ENCODE peak calls at places on chromosomes 11 and 22, in seven cellular contexts. One of them, this sample, is unnamed.

GRCh38 chr22:46389081-46389480 is 53.6 kb downstream of the TRMU start:
- DNase-seq in HCT116: no peak
- DNase-seq in PC-3: no peak
- DNase-seq in GM23248: no peak
- DNase-seq in GM23338: no peak
- DNase-seq in MM.1S: no peak
- DNase-seq in PC-9: no peak
- DNase-seq in this sample: no peak

GRCh38 chr11:122779047-122779629 is 59.2 kb upstream of the CRTAM start:
- DNase-seq in HCT116: no peak
- DNase-seq in PC-3: no peak
- DNase-seq in GM23248: no peak
- DNase-seq in GM23338: no peak
- DNase-seq in MM.1S: no peak
- DNase-seq in PC-9: peak; percentile 41
- DNase-seq in this sample: no peak

GRCh38 chr11:5380740-5381342 is 2.8 kb upstream of the OR51M1 start:
- DNase-seq in HCT116: peak; percentile 36
- DNase-seq in PC-3: peak; percentile 65
- DNase-seq in GM23248: peak; percentile 77
- DNase-seq in GM23338: peak; percentile 89
- DNase-seq in MM.1S: peak; percentile 60
- DNase-seq in PC-9: peak; percentile 23
- DNase-seq in this sample: peak; percentile 79

GRCh38 chr11:80873309-80873999 is 1432.6 kb upstream of the TENM4 start:
- DNase-seq in HCT116: no peak
- DNase-seq in PC-3: peak; percentile 69
- DNase-seq in GM23248: peak; percentile 29
- DNase-seq in GM23338: no peak
- DNase-seq in MM.1S: no peak
- DNase-seq in PC-9: peak; percentile 14
- DNase-seq in this sample: peak; percentile 26

GRCh38 chr11:65640483-65641207 is 2.7 kb downstream of the SIPA1 start:
- DNase-seq in HCT116: no peak
- DNase-seq in PC-3: no peak
- DNase-seq in GM23248: no peak
- DNase-seq in GM23338: no peak
- DNase-seq in MM.1S: no peak
- DNase-seq in PC-9: no peak
- DNase-seq in this sample: no peak

GRCh38 chr11:116691779-116692178 is 81.0 kb downstream of the BUD13 start:
- DNase-seq in HCT116: peak; percentile 6
- DNase-seq in PC-3: peak; percentile 66
- DNase-seq in GM23248: peak; percentile 52
- DNase-seq in GM23338: peak; percentile 86
- DNase-seq in MM.1S: peak; percentile 46
- DNase-seq in PC-9: peak; percentile 44
- DNase-seq in this sample: peak; percentile 68

GRCh38 chr11:57476883-57477506 is 16.7 kb downstream of the RTN4RL2 start:
- DNase-seq in HCT116: no peak
- DNase-seq in PC-3: peak; percentile 66
- DNase-seq in GM23248: peak; percentile 26
- DNase-seq in GM23338: peak; percentile 73
- DNase-seq in MM.1S: peak; percentile 59
- DNase-seq in PC-9: peak; percentile 79
- DNase-seq in this sample: peak; percentile 69

GRCh38 chr11:119779195-119780071 is 50.4 kb upstream of the NECTIN1 start:
- DNase-seq in HCT116: no peak
- DNase-seq in PC-3: no peak
- DNase-seq in GM23248: no peak
- DNase-seq in GM23338: no peak
- DNase-seq in MM.1S: no peak
- DNase-seq in PC-9: no peak
- DNase-seq in this sample: no peak

GRCh38 chr22:32482708-32483107 is 8.1 kb downstream of the FBXO7 start:
- DNase-seq in HCT116: no peak
- DNase-seq in PC-3: peak; percentile 25
- DNase-seq in GM23248: peak; percentile 25
- DNase-seq in GM23338: no peak
- DNase-seq in MM.1S: no peak
- DNase-seq in PC-9: no peak
- DNase-seq in this sample: no peak

GRCh38 chr22:45276507-45276906 is 8.2 kb upstream of the UPK3A start:
- DNase-seq in HCT116: no peak
- DNase-seq in PC-3: no peak
- DNase-seq in GM23248: no peak
- DNase-seq in GM23338: no peak
- DNase-seq in MM.1S: no peak
- DNase-seq in PC-9: no peak
- DNase-seq in this sample: no peak

GRCh38 chr22:41832553-41833368 is at the start of gene SREBF2:
- DNase-seq in HCT116: peak; percentile 99
- DNase-seq in PC-3: peak; percentile 97
- DNase-seq in GM23248: peak; percentile 99
- DNase-seq in GM23338: peak; percentile 100
- DNase-seq in MM.1S: peak; percentile 100
- DNase-seq in PC-9: peak; percentile 100
- DNase-seq in this sample: peak; percentile 100

GRCh38 chr11:93487032-93487483 is 56.1 kb downstream of the SMCO4 start:
- DNase-seq in HCT116: no peak
- DNase-seq in PC-3: no peak
- DNase-seq in GM23248: no peak
- DNase-seq in GM23338: no peak
- DNase-seq in MM.1S: no peak
- DNase-seq in PC-9: no peak
- DNase-seq in this sample: peak; percentile 67

GRCh38 chr11:33930317-33931021 is 38.6 kb upstream of the LMO2 start:
- DNase-seq in HCT116: no peak
- DNase-seq in PC-3: no peak
- DNase-seq in GM23248: peak; percentile 66
- DNase-seq in GM23338: no peak
- DNase-seq in MM.1S: no peak
- DNase-seq in PC-9: no peak
- DNase-seq in this sample: no peak

GRCh38 chr11:2131371-2132228 is 7.6 kb downstream of the IGF2 start:
- DNase-seq in HCT116: no peak
- DNase-seq in PC-3: no peak
- DNase-seq in GM23248: no peak
- DNase-seq in GM23338: no peak
- DNase-seq in MM.1S: no peak
- DNase-seq in PC-9: no peak
- DNase-seq in this sample: no peak

GRCh38 chr11:65059959-65060824 is 1.8 kb upstream of the NAALADL1 start:
- DNase-seq in HCT116: no peak
- DNase-seq in PC-3: no peak
- DNase-seq in GM23248: peak; percentile 20
- DNase-seq in GM23338: no peak
- DNase-seq in MM.1S: no peak
- DNase-seq in PC-9: no peak
- DNase-seq in this sample: no peak

GRCh38 chr22:24525416-24526037 is 29.4 kb downstream of the GUCD1 start:
- DNase-seq in HCT116: peak; percentile 54
- DNase-seq in PC-3: peak; percentile 62
- DNase-seq in GM23248: peak; percentile 74
- DNase-seq in GM23338: peak; percentile 92
- DNase-seq in MM.1S: peak; percentile 86
- DNase-seq in PC-9: peak; percentile 66
- DNase-seq in this sample: peak; percentile 83

GRCh38 chr11:45298718-45299117 is 12.6 kb upstream of the SYT13 start:
- DNase-seq in HCT116: no peak
- DNase-seq in PC-3: no peak
- DNase-seq in GM23248: no peak
- DNase-seq in GM23338: peak; percentile 83
- DNase-seq in MM.1S: no peak
- DNase-seq in PC-9: no peak
- DNase-seq in this sample: no peak

GRCh38 chr11:29534831-29535230 is 482.0 kb downstream of the KCNA4 start:
- DNase-seq in HCT116: no peak
- DNase-seq in PC-3: peak; percentile 21
- DNase-seq in GM23248: peak; percentile 63
- DNase-seq in GM23338: no peak
- DNase-seq in MM.1S: no peak
- DNase-seq in PC-9: no peak
- DNase-seq in this sample: no peak

GRCh38 chr11:725624-726202 is 19.7 kb downstream of the EPS8L2 start:
- DNase-seq in HCT116: no peak
- DNase-seq in PC-3: no peak
- DNase-seq in GM23248: no peak
- DNase-seq in GM23338: peak; percentile 63
- DNase-seq in MM.1S: peak; percentile 28
- DNase-seq in PC-9: no peak
- DNase-seq in this sample: peak; percentile 16

GRCh38 chr22:42080287-42080686 is 787 bp downstream of the SMDT1 start:
- DNase-seq in HCT116: no peak
- DNase-seq in PC-3: peak; percentile 8
- DNase-seq in GM23248: peak; percentile 77
- DNase-seq in GM23338: peak; percentile 53
- DNase-seq in MM.1S: peak; percentile 16
- DNase-seq in PC-9: peak; percentile 14
- DNase-seq in this sample: peak; percentile 63

GRCh38 chr11:45795379-45795778 is 9.6 kb upstream of the SLC35C1 start:
- DNase-seq in HCT116: no peak
- DNase-seq in PC-3: no peak
- DNase-seq in GM23248: no peak
- DNase-seq in GM23338: no peak
- DNase-seq in MM.1S: no peak
- DNase-seq in PC-9: no peak
- DNase-seq in this sample: no peak

GRCh38 chr22:40120783-40121182 is 56.9 kb upstream of the TNRC6B start:
- DNase-seq in HCT116: no peak
- DNase-seq in PC-3: no peak
- DNase-seq in GM23248: peak; percentile 17
- DNase-seq in GM23338: no peak
- DNase-seq in MM.1S: no peak
- DNase-seq in PC-9: no peak
- DNase-seq in this sample: no peak

GRCh38 chr11:35844579-35844978 is 99.3 kb upstream of the LDLRAD3 start:
- DNase-seq in HCT116: no peak
- DNase-seq in PC-3: no peak
- DNase-seq in GM23248: no peak
- DNase-seq in GM23338: no peak
- DNase-seq in MM.1S: no peak
- DNase-seq in PC-9: no peak
- DNase-seq in this sample: no peak
- H3K4me2 ChIP-seq in HCT116: no peak overlapping the region
- H3K4me2 ChIP-seq in PC-3: no peak overlapping the region
- H3K4me2 ChIP-seq in GM23248: no peak overlapping the region
- H3K4me2 ChIP-seq in GM23338: no peak overlapping the region
- H3K4me2 ChIP-seq in MM.1S: no peak overlapping the region
- H3K4me2 ChIP-seq in PC-9: no peak overlapping the region
- H3K4me2 ChIP-seq in this sample: no peak overlapping the region

GRCh38 chr11:133917921-133918605 is 38.7 kb downstream of the IGSF9B start:
- DNase-seq in HCT116: no peak
- DNase-seq in PC-3: no peak
- DNase-seq in GM23248: no peak
- DNase-seq in GM23338: peak; percentile 66
- DNase-seq in MM.1S: no peak
- DNase-seq in PC-9: no peak
- DNase-seq in this sample: no peak
- TF ChIP-seq EZH2 in HCT116: no peak
- TF ChIP-seq EZH2 in PC-3: no peak
- TF ChIP-seq EZH2 in GM23248: no peak
- TF ChIP-seq EZH2 in GM23338: no peak
- TF ChIP-seq EZH2 in MM.1S: no peak
- TF ChIP-seq EZH2 in PC-9: no peak
- TF ChIP-seq EZH2 in this sample: no peak

DNA sequence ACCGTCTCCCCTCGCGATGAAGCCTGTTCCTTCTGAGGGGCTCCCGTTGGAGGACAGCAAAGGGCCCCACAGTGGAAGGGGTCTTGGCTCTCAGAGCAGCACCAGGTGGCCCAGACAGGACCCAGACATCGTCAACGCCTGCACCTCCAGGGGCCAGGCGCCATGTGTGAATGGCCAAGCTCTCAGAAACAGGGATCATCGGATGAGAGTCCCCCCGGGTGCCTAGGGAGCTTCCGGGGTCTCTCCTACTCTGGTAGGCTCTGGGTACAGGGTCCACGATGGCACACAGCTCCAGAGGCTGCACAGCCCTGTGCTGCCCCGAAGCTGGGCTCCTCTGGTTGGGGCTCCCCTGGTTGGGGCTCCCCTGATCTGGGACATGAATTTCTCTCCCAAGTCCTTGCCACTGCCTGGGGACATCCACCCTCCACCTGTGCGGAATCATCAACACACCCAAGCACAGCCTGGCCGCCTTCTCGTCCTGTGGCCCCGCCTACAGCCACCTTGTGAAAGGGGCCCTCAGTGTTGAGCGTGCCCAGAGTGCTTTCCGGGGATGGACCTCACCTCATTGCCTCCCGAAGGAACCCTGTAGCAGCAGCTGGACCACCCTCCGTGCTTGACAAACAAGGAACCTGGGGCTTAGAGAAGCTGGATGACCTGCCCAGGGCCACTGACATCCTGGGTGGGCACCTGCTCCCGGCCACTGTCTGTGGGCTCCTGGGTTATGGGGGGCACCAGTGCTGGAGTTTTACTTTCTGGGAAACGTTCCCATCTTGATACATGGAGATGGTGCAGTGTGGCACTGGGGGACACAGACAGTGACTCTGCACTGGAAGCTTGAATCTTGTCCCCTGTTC is 928.9 kb downstream of the BRD1 start:
- DNase-seq in HCT116: no peak
- DNase-seq in PC-3: no peak
- DNase-seq in GM23248: no peak
- DNase-seq in GM23338: no peak
- DNase-seq in MM.1S: no peak
- DNase-seq in PC-9: no peak
- DNase-seq in this sample: no peak
- H3K9me2 ChIP-seq in HCT116: no peaks in the 10 kb centered on the region
- H3K9me2 ChIP-seq in PC-3: no peaks in the 10 kb centered on the region
- H3K9me2 ChIP-seq in GM23248: no peaks in the 10 kb centered on the region
- H3K9me2 ChIP-seq in GM23338: no peaks in the 10 kb centered on the region
- H3K9me2 ChIP-seq in MM.1S: no peaks in the 10 kb centered on the region
- H3K9me2 ChIP-seq in PC-9: no peaks in the 10 kb centered on the region
- H3K9me2 ChIP-seq in this sample: no peaks in the 10 kb centered on the region

DNA sequence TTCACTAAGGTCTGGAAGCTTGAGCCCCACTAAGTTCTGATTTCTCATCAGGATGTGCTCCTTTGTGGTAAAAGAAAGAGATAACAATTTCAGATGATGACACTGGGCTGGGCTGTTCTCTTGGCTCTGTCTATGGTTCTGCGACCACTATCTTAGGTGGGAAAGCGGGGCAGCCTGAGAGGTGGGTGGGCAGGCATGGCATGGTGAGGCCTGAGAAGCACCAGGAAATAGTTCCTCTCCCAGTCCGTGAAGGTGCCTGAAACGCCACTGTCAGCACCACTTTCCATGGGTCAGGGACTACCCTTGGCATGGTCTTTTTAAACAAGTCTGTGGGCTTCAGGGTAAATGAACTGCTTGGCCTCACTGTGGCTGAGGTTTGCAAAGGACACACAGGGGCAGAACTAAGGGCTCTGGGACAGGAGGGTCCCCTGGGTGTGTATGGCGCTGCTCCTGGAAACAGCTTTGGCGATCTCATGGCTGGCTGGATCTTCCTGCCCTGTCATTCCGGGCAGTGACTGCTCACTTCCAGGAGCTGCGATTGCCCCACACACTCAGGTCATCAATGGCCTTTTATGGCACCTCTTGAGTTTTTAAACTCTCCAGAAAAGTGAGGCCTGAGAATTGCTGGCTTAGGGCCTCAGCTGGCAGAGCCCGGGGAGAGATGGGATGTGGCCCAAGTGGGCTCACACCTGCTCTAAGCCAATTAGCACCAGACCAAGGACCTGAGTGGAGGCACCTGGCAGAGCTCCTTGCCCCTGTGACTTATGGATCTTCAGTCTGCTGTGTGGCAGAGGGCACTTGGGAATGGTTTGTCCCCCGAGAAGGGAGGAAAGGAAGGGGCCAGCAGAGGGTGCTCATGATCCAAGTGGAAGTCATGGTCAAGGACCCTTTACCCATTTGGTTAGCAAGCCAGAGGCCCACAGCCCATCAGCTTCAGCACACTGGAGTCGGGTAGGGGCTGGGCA is 55.6 kb upstream of the LYVE1 start:
- DNase-seq in HCT116: peak; percentile 43
- DNase-seq in PC-3: peak; percentile 47
- DNase-seq in GM23248: peak; percentile 22
- DNase-seq in GM23338: peak; percentile 83
- DNase-seq in MM.1S: peak; percentile 44
- DNase-seq in PC-9: peak; percentile 18
- DNase-seq in this sample: no peak
- H3K4me2 ChIP-seq in HCT116: peak overlapping the region; percentile 24
- H3K4me2 ChIP-seq in PC-3: no peak overlapping the region
- H3K4me2 ChIP-seq in GM23248: no peak overlapping the region
- H3K4me2 ChIP-seq in GM23338: no peak overlapping the region
- H3K4me2 ChIP-seq in MM.1S: no peak overlapping the region
- H3K4me2 ChIP-seq in PC-9: no peak overlapping the region
- H3K4me2 ChIP-seq in this sample: no peak overlapping the region